ENCODE peak calls at places on chromosome 3, in four cellular contexts. E, X, T and Y are unnamed samples.

GRCh38 chr3:115146418-115147328 is at the start of gene ZBTB20:
- DNase-seq in E (peak), X (peak), T (peak), Y (peak)

GRCh38 chr3:64108281-64108680 is 85.0 kb upstream of the PSMD6 start:
- DNase-seq in E (no peak), X (peak), T (no peak), Y (no peak)

GRCh38 chr3:191345334-191345733 is 15.0 kb upstream of the UTS2B start:
- DNase-seq in E (no peak), X (no peak), T (no peak), Y (no peak)

GRCh38 chr3:17554078-17554477 is 188.4 kb downstream of the TBC1D5 start:
- DNase-seq in E (no peak), X (no peak), T (no peak), Y (no peak)

GRCh38 chr3:18761530-18761929 is 336.4 kb upstream of the SATB1 start:
- DNase-seq in E (no peak), X (no peak), T (no peak), Y (no peak)

GRCh38 chr3:73018298-73018697 is 21.7 kb downstream of the PPP4R2 start:
- DNase-seq in E (no peak), X (no peak), T (no peak), Y (no peak)

GRCh38 chr3:194312743-194313281 is 38.3 kb downstream of the CPN2 start:
- DNase-seq in E (no peak), X (peak), T (peak), Y (no peak)

GRCh38 chr3:11172136-11172670 is 17.9 kb downstream of the HRH1 start:
- DNase-seq in E (no peak), X (no peak), T (no peak), Y (no peak)

GRCh38 chr3:12416731-12417130 is 67.5 kb upstream of the TSEN2 start:
- DNase-seq in E (no peak), X (no peak), T (no peak), Y (no peak)

GRCh38 chr3:126969586-126969985 is 13.3 kb upstream of the PLXNA1 start:
- DNase-seq in E (no peak), X (no peak), T (no peak), Y (no peak)

GRCh38 chr3:107221856-107222255 is 155.4 kb upstream of the CCDC54 start:
- DNase-seq in E (no peak), X (no peak), T (no peak), Y (no peak)

GRCh38 chr3:113441051-113441770 is at the start of gene CFAP44:
- DNase-seq in E (peak), X (no peak), T (no peak), Y (peak)